ENCODE peak calls at places on chromosomes 2 and 18, in ten cellular contexts. H, V, E, L, P, A, N, O, U and Y are unnamed samples. For H4K20me1, the result is how much of the 10 kb centered on the place peaks cover.

GRCh38 chr2:179543361-179543901 is 278.8 kb upstream of the SESTD1 start:
- DNase-seq in H (no peak), A (no peak), L (peak), V (peak), E (peak), U (peak), N (no peak), P (no peak), O (no peak), Y (no peak)

GRCh38 chr2:6068441-6068935 is 376.3 kb downstream of the SOX11 start:
- DNase-seq in U (no peak), L (no peak), A (no peak), V (no peak), H (no peak), N (no peak), E (no peak), O (no peak), P (no peak), Y (no peak)

GRCh38 chr18:75639468-75639831 is 211.9 kb upstream of the SMIM21 start:
- DNase-seq in O (no peak), V (no peak), P (no peak), N (no peak), U (no peak), A (no peak), E (no peak), L (no peak), H (no peak), Y (no peak)

GRCh38 chr2:138023298-138023697 is 59.0 kb downstream of the HNMT start:
- DNase-seq in U (peak), H (no peak), E (no peak), P (no peak), N (peak), L (no peak), V (no peak), O (no peak), A (no peak), Y (no peak)

GRCh38 chr2:205613970-205614559 is 68.2 kb upstream of the NRP2 start:
- DNase-seq in O (no peak), U (no peak), A (no peak), P (no peak), E (no peak), V (no peak), N (no peak), L (no peak), H (no peak), Y (no peak)

GRCh38 chr18:13407484-13407883 is 188.9 kb downstream of the LDLRAD4 start:
- DNase-seq in P (no peak), L (no peak), O (no peak), U (no peak), N (no peak), H (no peak), A (no peak), E (no peak), V (no peak), Y (no peak)

GRCh38 chr2:133377021-133377481 is 191.2 kb downstream of the NCKAP5 start:
- DNase-seq in N (no peak), E (peak), U (peak), O (no peak), V (no peak), H (no peak), A (no peak), L (no peak), P (no peak), Y (no peak)

GRCh38 chr18:45686892-45687611 is 36.9 kb upstream of the SLC14A1 start:
- DNase-seq in A (no peak), H (peak), E (no peak), L (no peak), U (no peak), O (no peak), V (no peak), N (no peak), P (peak), Y (no peak)

GRCh38 chr2:40097691-40098376 is 318.8 kb upstream of the THUMPD2 start:
- DNase-seq in N (no peak), H (no peak), P (no peak), O (no peak), V (no peak), A (no peak), L (no peak), U (peak), E (peak), Y (no peak)

GRCh38 chr2:27202829-27203228 is 9.0 kb upstream of the ATRAID start:
- DNase-seq in H (no peak), P (no peak), L (no peak), E (no peak), A (no peak), U (peak), O (no peak), V (no peak), N (no peak), Y (no peak)

GRCh38 chr18:35490894-35491688 is 6.7 kb downstream of the INO80C start:
- DNase-seq in O (no peak), L (peak), E (no peak), N (no peak), U (no peak), P (no peak), V (peak), H (no peak), A (no peak), Y (no peak)

GRCh38 chr2:205130111-205130829 is 552.0 kb upstream of the NRP2 start:
- DNase-seq in N (no peak), A (no peak), O (no peak), E (no peak), U (peak), V (no peak), L (no peak), P (no peak), H (no peak), Y (no peak)

GRCh38 chr2:168884990-168885389 is 5.2 kb downstream of the SPC25 start:
- DNase-seq in N (no peak), E (no peak), U (peak), L (no peak), H (no peak), A (no peak), P (no peak), O (no peak), V (no peak), Y (no peak)

DNA sequence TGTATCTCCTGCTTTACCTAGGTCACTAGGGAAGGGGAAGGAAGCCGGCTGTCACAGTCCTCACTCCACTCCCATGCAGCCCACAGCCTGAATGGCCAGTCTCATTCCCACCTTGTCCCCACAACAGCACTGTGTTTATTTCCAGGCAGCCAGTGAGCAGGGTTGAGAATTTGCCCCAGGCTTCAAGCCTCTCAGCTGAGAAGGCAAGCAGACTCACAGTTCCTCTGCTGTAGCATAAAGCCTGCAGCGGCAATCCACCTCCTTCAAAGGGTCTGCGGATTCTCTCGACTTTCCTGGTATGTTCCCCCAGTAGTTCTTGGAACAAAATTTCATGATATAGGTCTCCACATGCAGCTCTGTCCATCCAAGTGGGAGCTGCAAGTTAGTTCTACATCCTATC is 262.9 kb upstream of the GULP1 start:
- DNase-seq in E (no peak), A (no peak), V (peak), N (no peak), U (no peak), L (peak), H (no peak), P (no peak), O (no peak), Y (no peak)
- H4K20me1 ChIP-seq in E (under half), A (under half), V (under half), N (under half), U (under half), L (under half), H (under half), P (under half), O (under half), Y (under half)

GRCh38 chr2:84435331-84436081 is 23.6 kb downstream of the SUCLG1 start:
- DNase-seq in O (no peak), H (no peak), A (no peak), V (no peak), P (no peak), L (no peak), E (peak), N (no peak), U (peak), Y (no peak)
- TF ChIP-seq EZH2 in O (no peak), H (no peak), A (no peak), V (no peak), P (no peak), L (no peak), E (no peak), N (no peak), U (no peak), Y (no peak)

GRCh38 chr18:25077933-25078707 is 273.8 kb downstream of the ZNF521 start:
- DNase-seq in U (no peak), V (peak), H (no peak), E (no peak), N (no peak), O (no peak), P (no peak), A (no peak), L (no peak), Y (no peak)
- TF ChIP-seq CTCF in U (no peak), V (no peak), H (no peak), E (no peak), N (no peak), O (no peak), P (no peak), A (no peak), L (no peak), Y (no peak)

GRCh38 chr2:71358931-71359671 is 27.5 kb downstream of the ZNF638 start:
- DNase-seq in H (no peak), E (peak), P (no peak), O (no peak), L (no peak), U (peak), N (no peak), A (no peak), V (no peak), Y (no peak)

GRCh38 chr2:71348302-71348701 is 16.7 kb downstream of the ZNF638 start:
- DNase-seq in L (peak), V (peak), H (peak), N (peak), P (no peak), U (peak), E (peak), A (no peak), O (no peak), Y (no peak)

GRCh38 chr2:71347517-71347916 is 15.9 kb downstream of the ZNF638 start:
- DNase-seq in V (peak), O (no peak), E (peak), N (peak), A (no peak), L (peak), H (peak), P (peak), U (peak), Y (no peak)

DNA sequence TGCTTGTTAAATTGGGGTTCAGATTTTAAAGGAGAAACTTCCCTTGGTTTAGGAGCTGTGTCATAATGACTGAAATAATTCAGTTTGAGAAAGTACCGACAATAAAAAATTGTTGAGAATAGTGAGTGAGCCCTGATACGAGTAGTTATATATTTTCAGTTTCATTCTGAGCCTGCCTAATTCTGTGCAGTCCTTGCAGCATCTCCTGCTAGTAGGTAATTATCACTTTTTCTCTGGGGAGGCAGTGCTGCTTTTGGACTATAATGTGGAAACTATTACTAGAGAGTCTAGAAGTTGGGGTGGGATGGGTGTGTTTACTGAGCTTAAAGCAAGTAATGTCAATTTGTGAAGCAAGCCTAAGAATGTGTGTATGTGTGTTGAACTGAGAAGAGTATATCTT is 21.7 kb downstream of the ZNF638 start:
- DNase-seq in O (no peak), A (peak), E (no peak), U (no peak), H (no peak), V (no peak), L (no peak), N (no peak), P (no peak), Y (no peak)
- H4K20me1 ChIP-seq in O (under half), A (under half), E (under half), U (half or more), H (under half), V (half or more), L (half or more), N (under half), P (under half), Y (half or more)

GRCh38 chr2:130963849-130964793 is 127.4 kb downstream of the ARHGEF4 start:
- DNase-seq in P (no peak), U (peak), H (peak), A (no peak), O (no peak), V (peak), N (no peak), E (no peak), L (peak), Y (no peak)
- TF ChIP-seq EZH2 in P (no peak), U (peak), H (no peak), A (no peak), O (no peak), V (peak), N (peak), E (peak), L (peak), Y (no peak)

GRCh38 chr18:47591429-47591828 is 339.0 kb downstream of the SMAD2 start:
- DNase-seq in P (no peak), O (no peak), H (no peak), N (no peak), A (no peak), L (no peak), E (no peak), V (no peak), U (no peak), Y (no peak)

GRCh38 chr18:47594621-47595086 is 335.8 kb downstream of the SMAD2 start:
- DNase-seq in A (no peak), N (no peak), P (no peak), V (no peak), L (no peak), H (no peak), U (no peak), E (no peak), O (no peak), Y (no peak)

GRCh38 chr18:47594063-47594462 is 336.4 kb downstream of the SMAD2 start:
- DNase-seq in H (no peak), N (no peak), E (no peak), U (no peak), A (no peak), O (no peak), L (peak), V (peak), P (no peak), Y (no peak)

GRCh38 chr18:47601608-47602272 is 328.7 kb downstream of the SMAD2 start:
- DNase-seq in V (peak), H (no peak), P (no peak), E (no peak), U (no peak), A (no peak), L (peak), O (no peak), N (no peak), Y (no peak)

DNA sequence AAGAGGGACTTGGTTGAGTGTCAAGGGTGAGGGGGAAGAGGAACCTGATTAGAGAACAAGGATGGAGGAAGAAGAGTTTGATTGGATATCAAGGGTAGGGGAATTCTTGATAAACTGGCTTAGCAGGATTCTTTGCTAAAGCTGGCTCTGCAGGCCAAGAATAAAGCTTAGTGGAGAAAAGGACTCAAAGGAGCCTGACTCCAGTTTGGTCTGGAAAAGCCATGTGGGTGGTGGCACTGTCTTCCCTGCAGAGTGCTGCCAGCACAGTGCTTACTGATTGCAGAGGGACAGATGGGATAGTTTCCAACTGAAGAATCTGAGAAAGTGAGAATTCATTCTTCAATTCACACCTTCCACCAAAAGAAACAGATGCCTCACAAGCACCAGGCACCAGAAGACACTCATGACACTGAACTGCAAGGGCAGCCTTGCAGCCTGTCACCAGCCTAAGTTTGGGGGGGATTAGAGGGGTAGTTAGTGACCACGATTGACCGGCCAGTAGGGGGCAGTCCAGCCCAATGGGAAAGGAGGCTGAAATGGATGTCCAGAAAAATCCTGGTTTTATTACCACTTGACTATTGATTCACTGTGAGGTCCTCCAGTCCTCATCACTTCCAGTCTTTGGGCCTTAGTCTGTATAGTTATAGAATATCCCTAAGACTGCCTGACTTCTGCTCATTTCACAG is 334.5 kb downstream of the SMAD2 start:
- DNase-seq in E (no peak), N (peak), U (no peak), P (no peak), L (peak), V (peak), O (peak), A (peak), H (peak), Y (peak)
- TF ChIP-seq CTCF in E (peak), N (peak), U (no peak), P (peak), L (peak), V (peak), O (peak), A (peak), H (peak), Y (peak)

DNA sequence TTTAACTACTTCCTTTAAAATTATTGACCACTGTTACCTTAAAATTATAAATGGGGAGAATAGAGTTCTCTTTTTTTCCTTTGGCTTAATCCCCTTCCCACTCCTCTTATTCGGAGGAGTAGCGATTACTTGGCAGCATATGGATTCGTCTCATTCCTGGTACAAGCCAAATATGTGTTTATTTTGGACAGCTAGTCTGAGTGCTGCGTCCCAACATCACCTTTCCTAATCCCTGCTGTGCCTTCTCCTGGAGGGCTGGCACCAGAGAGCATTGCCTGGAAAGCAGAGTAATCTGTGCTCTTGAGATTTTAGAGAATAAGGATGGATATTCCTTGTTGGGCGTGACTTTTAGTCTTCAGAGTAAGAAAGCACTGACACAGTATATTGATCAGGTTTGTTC is 185.6 kb downstream of the AGAP1 start:
- DNase-seq in P (no peak), O (no peak), A (no peak), H (no peak), N (no peak), V (no peak), L (no peak), E (no peak), U (no peak), Y (no peak)
- H4K20me1 ChIP-seq in P (under half), O (under half), A (under half), H (under half), N (under half), V (half or more), L (half or more), E (under half), U (half or more), Y (under half)

GRCh38 chr18:33579147-33579867 is 1.3 kb downstream of the ASXL3 start:
- DNase-seq in N (peak), U (no peak), E (peak), O (no peak), L (peak), A (no peak), H (no peak), P (no peak), V (peak), Y (no peak)

GRCh38 chr18:33576999-33577687 is 876 bp upstream of the ASXL3 start:
- DNase-seq in P (no peak), V (no peak), L (no peak), A (no peak), O (no peak), E (peak), H (no peak), U (no peak), N (peak), Y (no peak)

GRCh38 chr18:33578371-33579146 is 540 bp downstream of the ASXL3 start:
- DNase-seq in N (no peak), O (no peak), L (peak), U (peak), P (no peak), E (no peak), H (no peak), V (peak), A (no peak), Y (no peak)

GRCh38 chr18:33579868-33580205 is 1.8 kb downstream of the ASXL3 start:
- DNase-seq in O (no peak), A (no peak), U (no peak), N (no peak), V (peak), H (no peak), P (no peak), E (peak), L (no peak), Y (no peak)

DNA sequence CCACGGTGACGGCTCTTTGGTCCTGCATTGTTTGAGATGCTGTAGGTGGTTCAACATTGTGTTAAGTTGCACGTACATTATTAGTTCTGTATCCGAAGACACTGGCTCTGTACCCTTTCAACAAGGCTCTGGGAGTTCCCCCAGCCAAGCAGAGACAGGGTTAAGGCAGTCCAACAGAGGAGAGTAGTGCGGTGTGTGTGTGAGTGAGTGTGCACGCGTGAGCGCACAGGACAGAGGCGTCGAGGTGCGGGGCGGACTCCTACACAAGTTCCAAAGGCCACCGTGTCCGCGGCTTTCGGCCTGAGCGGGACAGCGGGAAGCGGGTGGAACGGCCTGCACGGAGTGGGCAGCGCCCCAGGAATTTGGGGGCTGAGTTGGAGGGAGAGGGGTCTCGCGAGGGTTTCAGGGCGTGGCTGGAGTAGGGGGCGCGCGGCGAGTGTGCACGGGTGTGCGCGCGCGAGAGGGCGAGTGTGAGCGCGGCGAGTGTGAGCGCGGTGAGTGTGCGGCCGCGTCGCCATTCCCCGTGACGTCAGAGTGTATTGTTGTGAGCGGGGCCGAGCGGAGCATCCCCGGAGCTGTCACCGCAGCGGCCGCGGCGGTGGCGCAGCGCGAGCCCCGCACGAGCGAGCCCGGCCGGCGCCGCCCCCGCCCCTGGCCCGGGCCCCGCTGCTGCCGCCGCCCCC is at the start of gene ASXL3:
- DNase-seq in A (no peak), N (peak), U (peak), O (no peak), V (peak), P (peak), L (peak), H (no peak), E (peak), Y (no peak)
- TF ChIP-seq EZH2 in A (no peak), N (no peak), U (no peak), O (no peak), V (no peak), P (no peak), L (no peak), H (no peak), E (peak), Y (no peak)

DNA sequence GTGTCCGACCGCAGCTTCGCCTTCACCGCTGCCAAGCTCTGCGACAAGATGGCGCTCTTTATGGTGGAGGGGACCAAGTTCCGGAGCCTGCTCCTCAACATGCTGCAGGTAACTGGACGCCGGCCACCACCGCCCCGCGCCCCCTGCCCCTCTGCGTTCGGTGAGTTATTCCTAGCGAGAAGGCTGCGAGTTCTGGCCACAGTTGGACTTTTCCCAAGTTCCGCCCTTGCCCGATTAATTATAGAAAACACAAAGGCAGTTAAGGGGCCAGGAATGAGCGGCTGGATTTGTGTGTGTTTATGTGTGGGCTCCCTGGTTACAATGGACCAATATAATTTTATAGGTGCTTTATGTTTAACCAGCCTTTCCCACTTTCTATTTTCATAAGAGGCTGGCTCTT is 189.2 kb downstream of the SMAD7 start:
- DNase-seq in L (no peak), V (no peak), O (no peak), P (no peak), H (no peak), A (no peak), N (no peak), E (no peak), U (no peak), Y (no peak)
- TF ChIP-seq CTCF in L (no peak), V (no peak), O (no peak), P (no peak), H (no peak), A (no peak), N (no peak), E (no peak), U (no peak), Y (no peak)

GRCh38 chr2:172095146-172095904 is 7.4 kb downstream of the DLX2 start:
- DNase-seq in O (no peak), U (peak), V (peak), L (peak), N (peak), H (no peak), A (no peak), E (peak), P (peak), Y (peak)
- H4K20me1 ChIP-seq in O (under half), U (under half), V (half or more), L (under half), N (under half), H (under half), A (under half), E (under half), P (under half), Y (under half)